ENCODE peak calls at places on chromosomes 12 and 14, in five cellular contexts. One of them, this sample, is unnamed.

GRCh38 chr14:92591346-92591745 is 77.8 kb downstream of the RIN3 start:
- DNase-seq in fibroblast of mammary gland: no peak
- DNase-seq in mucosa of descending colon: no peak
- DNase-seq in bronchial epithelial cell: no peak
- DNase-seq in left ventricle myocardium inferior: no peak
- DNase-seq in this sample: no peak

GRCh38 chr12:6057693-6058092 is 66.8 kb downstream of the VWF start:
- DNase-seq in fibroblast of mammary gland: no peak
- DNase-seq in bronchial epithelial cell: no peak
- DNase-seq in mucosa of descending colon: no peak
- DNase-seq in left ventricle myocardium inferior: no peak
- DNase-seq in this sample: no peak

GRCh38 chr12:30796508-30796780 is 41.7 kb upstream of the CAPRIN2 start:
- DNase-seq in fibroblast of mammary gland: peak
- DNase-seq in bronchial epithelial cell: no peak
- DNase-seq in mucosa of descending colon: peak
- DNase-seq in left ventricle myocardium inferior: no peak
- DNase-seq in this sample: peak

GRCh38 chr14:21308479-21309237 is 28.8 kb downstream of the RPGRIP1 start:
- DNase-seq in bronchial epithelial cell: peak
- DNase-seq in fibroblast of mammary gland: peak
- DNase-seq in left ventricle myocardium inferior: peak
- DNase-seq in mucosa of descending colon: peak
- DNase-seq in this sample: peak

GRCh38 chr12:62848418-62848817 is 86.5 kb downstream of the PPM1H start:
- DNase-seq in left ventricle myocardium inferior: no peak
- DNase-seq in fibroblast of mammary gland: peak
- DNase-seq in bronchial epithelial cell: peak
- DNase-seq in mucosa of descending colon: no peak
- DNase-seq in this sample: peak

GRCh38 chr12:32016680-32017482 is 57.7 kb downstream of the RESF1 start:
- DNase-seq in left ventricle myocardium inferior: no peak
- DNase-seq in mucosa of descending colon: no peak
- DNase-seq in fibroblast of mammary gland: no peak
- DNase-seq in bronchial epithelial cell: no peak
- DNase-seq in this sample: no peak

GRCh38 chr12:107884769-107885694 is 110.5 kb downstream of the ASCL4 start:
- DNase-seq in mucosa of descending colon: peak
- DNase-seq in fibroblast of mammary gland: peak
- DNase-seq in bronchial epithelial cell: peak
- DNase-seq in left ventricle myocardium inferior: no peak
- DNase-seq in this sample: peak

GRCh38 chr12:49622501-49623141 is 740 bp upstream of the PRPF40B start:
- DNase-seq in left ventricle myocardium inferior: no peak
- DNase-seq in bronchial epithelial cell: peak
- DNase-seq in fibroblast of mammary gland: peak
- DNase-seq in mucosa of descending colon: peak
- DNase-seq in this sample: no peak

GRCh38 chr12:111624540-111624939 is 25.4 kb upstream of the ATXN2 start:
- DNase-seq in fibroblast of mammary gland: no peak
- DNase-seq in mucosa of descending colon: no peak
- DNase-seq in bronchial epithelial cell: peak
- DNase-seq in left ventricle myocardium inferior: no peak
- DNase-seq in this sample: peak

GRCh38 chr14:102799684-102800562 is 22.7 kb downstream of the TRAF3 start:
- DNase-seq in left ventricle myocardium inferior: no peak
- DNase-seq in fibroblast of mammary gland: peak
- DNase-seq in mucosa of descending colon: no peak
- DNase-seq in bronchial epithelial cell: no peak
- DNase-seq in this sample: no peak

GRCh38 chr12:53956251-53956887 is 1.7 kb downstream of the HOXC12 start:
- DNase-seq in mucosa of descending colon: no peak
- DNase-seq in fibroblast of mammary gland: no peak
- DNase-seq in bronchial epithelial cell: no peak
- DNase-seq in left ventricle myocardium inferior: no peak
- DNase-seq in this sample: no peak

GRCh38 chr14:21902561-21903199 is 229.1 kb upstream of the OR4E1 start:
- DNase-seq in bronchial epithelial cell: no peak
- DNase-seq in fibroblast of mammary gland: peak
- DNase-seq in mucosa of descending colon: peak
- DNase-seq in left ventricle myocardium inferior: no peak
- DNase-seq in this sample: peak

GRCh38 chr12:80894179-80894578 is 43.6 kb downstream of the LIN7A start:
- DNase-seq in fibroblast of mammary gland: no peak
- DNase-seq in left ventricle myocardium inferior: no peak
- DNase-seq in mucosa of descending colon: no peak
- DNase-seq in bronchial epithelial cell: no peak
- DNase-seq in this sample: no peak

GRCh38 chr14:99609245-99610117 is 5.5 kb upstream of the CCDC85C start:
- DNase-seq in bronchial epithelial cell: no peak
- DNase-seq in left ventricle myocardium inferior: no peak
- DNase-seq in mucosa of descending colon: peak
- DNase-seq in fibroblast of mammary gland: peak
- DNase-seq in this sample: no peak

GRCh38 chr12:4829793-4830162 is 79.9 kb upstream of the KCNA1 start:
- DNase-seq in left ventricle myocardium inferior: no peak
- DNase-seq in fibroblast of mammary gland: no peak
- DNase-seq in mucosa of descending colon: no peak
- DNase-seq in bronchial epithelial cell: no peak
- DNase-seq in this sample: no peak

GRCh38 chr12:132451172-132451835 is 38.6 kb upstream of the FBRSL1 start:
- DNase-seq in mucosa of descending colon: peak
- DNase-seq in left ventricle myocardium inferior: no peak
- DNase-seq in bronchial epithelial cell: no peak
- DNase-seq in fibroblast of mammary gland: no peak
- DNase-seq in this sample: no peak

GRCh38 chr12:46200551-46200950 is 68.3 kb downstream of the SLC38A1 start:
- DNase-seq in left ventricle myocardium inferior: no peak
- DNase-seq in fibroblast of mammary gland: no peak
- DNase-seq in bronchial epithelial cell: no peak
- DNase-seq in mucosa of descending colon: no peak
- DNase-seq in this sample: no peak

GRCh38 chr12:123384318-123384993 is 524 bp downstream of the KMT5A start:
- DNase-seq in left ventricle myocardium inferior: no peak
- DNase-seq in fibroblast of mammary gland: no peak
- DNase-seq in mucosa of descending colon: peak
- DNase-seq in bronchial epithelial cell: no peak
- DNase-seq in this sample: peak

GRCh38 chr12:62865860-62866407 is 69.0 kb downstream of the PPM1H start:
- DNase-seq in bronchial epithelial cell: no peak
- DNase-seq in mucosa of descending colon: no peak
- DNase-seq in fibroblast of mammary gland: no peak
- DNase-seq in left ventricle myocardium inferior: no peak
- DNase-seq in this sample: no peak

GRCh38 chr12:52119398-52120254 is 40.1 kb downstream of the SMIM41 start:
- DNase-seq in mucosa of descending colon: peak
- DNase-seq in left ventricle myocardium inferior: peak
- DNase-seq in bronchial epithelial cell: peak
- DNase-seq in fibroblast of mammary gland: peak
- DNase-seq in this sample: peak
- TF ChIP-seq CTCF in mucosa of descending colon: peak
- TF ChIP-seq CTCF in left ventricle myocardium inferior: peak
- TF ChIP-seq CTCF in bronchial epithelial cell: peak
- TF ChIP-seq CTCF in fibroblast of mammary gland: peak
- TF ChIP-seq CTCF in this sample: peak

GRCh38 chr12:131223791-131224567 is 270.3 kb downstream of the ADGRD1 start:
- DNase-seq in left ventricle myocardium inferior: no peak
- DNase-seq in fibroblast of mammary gland: no peak
- DNase-seq in bronchial epithelial cell: no peak
- DNase-seq in mucosa of descending colon: peak
- DNase-seq in this sample: peak
- TF ChIP-seq CTCF in left ventricle myocardium inferior: no peak
- TF ChIP-seq CTCF in fibroblast of mammary gland: no peak
- TF ChIP-seq CTCF in bronchial epithelial cell: no peak
- TF ChIP-seq CTCF in mucosa of descending colon: no peak
- TF ChIP-seq CTCF in this sample: no peak

DNA sequence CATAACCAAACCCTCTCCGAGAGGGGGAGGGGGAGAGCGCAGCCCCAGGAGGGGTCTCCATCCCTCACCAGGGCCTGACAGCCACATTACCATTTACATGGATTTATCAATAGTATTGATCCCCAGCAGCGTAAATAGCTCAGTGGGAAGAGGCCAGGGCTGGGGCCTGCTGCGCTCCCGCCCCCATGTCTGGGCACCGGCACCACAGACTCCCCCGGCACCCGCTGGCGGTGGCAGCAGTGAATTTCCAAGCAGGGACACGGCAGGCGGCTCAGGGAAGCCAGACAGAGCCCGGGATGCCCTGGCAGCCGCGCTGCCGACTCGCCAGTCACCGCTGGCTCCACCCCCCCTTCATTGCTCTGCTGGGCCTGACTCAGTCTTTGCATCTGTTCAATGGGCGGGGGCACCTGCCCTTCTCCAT is 2.3 kb downstream of the NCOR2 start:
- DNase-seq in bronchial epithelial cell: no peak
- DNase-seq in fibroblast of mammary gland: peak
- DNase-seq in left ventricle myocardium inferior: no peak
- DNase-seq in mucosa of descending colon: peak
- DNase-seq in this sample: no peak
- TF ChIP-seq CTCF in bronchial epithelial cell: no peak
- TF ChIP-seq CTCF in fibroblast of mammary gland: no peak
- TF ChIP-seq CTCF in left ventricle myocardium inferior: no peak
- TF ChIP-seq CTCF in mucosa of descending colon: no peak
- TF ChIP-seq CTCF in this sample: no peak

GRCh38 chr14:58571256-58571655 is 66.5 kb upstream of the DACT1 start:
- DNase-seq in fibroblast of mammary gland: no peak
- DNase-seq in left ventricle myocardium inferior: no peak
- DNase-seq in bronchial epithelial cell: no peak
- DNase-seq in mucosa of descending colon: no peak
- DNase-seq in this sample: no peak

GRCh38 chr14:58572092-58572853 is 65.5 kb upstream of the DACT1 start:
- DNase-seq in mucosa of descending colon: no peak
- DNase-seq in bronchial epithelial cell: peak
- DNase-seq in left ventricle myocardium inferior: no peak
- DNase-seq in fibroblast of mammary gland: peak
- DNase-seq in this sample: no peak

GRCh38 chr14:58574623-58575022 is 63.1 kb upstream of the DACT1 start:
- DNase-seq in mucosa of descending colon: no peak
- DNase-seq in bronchial epithelial cell: no peak
- DNase-seq in fibroblast of mammary gland: no peak
- DNase-seq in left ventricle myocardium inferior: no peak
- DNase-seq in this sample: no peak
- TF ChIP-seq CTCF in mucosa of descending colon: no peak
- TF ChIP-seq CTCF in bronchial epithelial cell: no peak
- TF ChIP-seq CTCF in fibroblast of mammary gland: peak
- TF ChIP-seq CTCF in left ventricle myocardium inferior: no peak
- TF ChIP-seq CTCF in this sample: no peak

GRCh38 chr14:104715416-104715815 is 8.6 kb upstream of the ADSS1 start:
- DNase-seq in bronchial epithelial cell: no peak
- DNase-seq in fibroblast of mammary gland: no peak
- DNase-seq in left ventricle myocardium inferior: no peak
- DNase-seq in mucosa of descending colon: no peak
- DNase-seq in this sample: no peak
- TF ChIP-seq CTCF in bronchial epithelial cell: no peak
- TF ChIP-seq CTCF in fibroblast of mammary gland: no peak
- TF ChIP-seq CTCF in left ventricle myocardium inferior: no peak
- TF ChIP-seq CTCF in mucosa of descending colon: no peak
- TF ChIP-seq CTCF in this sample: no peak